ENCODE peak calls at places on chromosomes 3 and 15, in eight cellular contexts. B is astrocyte; I is activated CD8-positive, alpha-beta T cell treated with anti-CD3 and anti-CD28 coated beads for 36 hours; Z is AG04450; E is foreskin fibroblast; V is foreskin keratinocyte; Y is OCI-LY7; N is upper lobe of left lung. S is an unnamed sample.

GRCh38 chr3:43014990-43015389 is 35.9 kb downstream of the GASK1A start:
- DNase-seq in I (no peak), E (no peak), B (no peak), V (no peak), Z (no peak), Y (no peak), N (no peak), S (no peak)

GRCh38 chr15:64522226-64522823 is 61.9 kb downstream of the ZNF609 start:
- DNase-seq in I (no peak), Z (no peak), E (no peak), N (no peak), B (no peak), V (no peak), Y (no peak), S (no peak)

GRCh38 chr3:100496711-100497261 is 4.4 kb downstream of the TMEM45A start:
- DNase-seq in Z (peak; percentile 32), B (peak; percentile 87), E (peak; percentile 60), V (peak; percentile 58), N (no peak), I (no peak), Y (no peak), S (peak; percentile 34)

GRCh38 chr15:83158393-83158792 is 49.2 kb downstream of the HDGFL3 start:
- DNase-seq in B (peak; percentile 54), Z (no peak), I (peak; percentile 27), N (no peak), Y (no peak), V (peak; percentile 38), E (peak; percentile 39), S (no peak)

GRCh38 chr3:193744822-193745684 is 152.0 kb downstream of the OPA1 start:
- DNase-seq in V (no peak), N (no peak), Z (no peak), Y (no peak), E (no peak), I (no peak), B (peak; percentile 3), S (no peak)

GRCh38 chr15:96324900-96325299 is 5.6 kb upstream of the NR2F2 start:
- DNase-seq in Y (no peak), Z (no peak), V (no peak), E (no peak), I (no peak), N (no peak), B (peak; percentile 46), S (no peak)

GRCh38 chr3:30611613-30612421 is 5.4 kb downstream of the TGFBR2 start:
- DNase-seq in V (peak; percentile 74), E (peak; percentile 67), I (no peak), Z (no peak), Y (peak; percentile 56), N (no peak), B (peak; percentile 72), S (no peak)

GRCh38 chr3:50339485-50340196 is 995 bp downstream of the RASSF1 start:
- DNase-seq in Z (no peak), E (peak; percentile 74), B (no peak), N (no peak), V (no peak), I (no peak), Y (no peak), S (no peak)

DNA sequence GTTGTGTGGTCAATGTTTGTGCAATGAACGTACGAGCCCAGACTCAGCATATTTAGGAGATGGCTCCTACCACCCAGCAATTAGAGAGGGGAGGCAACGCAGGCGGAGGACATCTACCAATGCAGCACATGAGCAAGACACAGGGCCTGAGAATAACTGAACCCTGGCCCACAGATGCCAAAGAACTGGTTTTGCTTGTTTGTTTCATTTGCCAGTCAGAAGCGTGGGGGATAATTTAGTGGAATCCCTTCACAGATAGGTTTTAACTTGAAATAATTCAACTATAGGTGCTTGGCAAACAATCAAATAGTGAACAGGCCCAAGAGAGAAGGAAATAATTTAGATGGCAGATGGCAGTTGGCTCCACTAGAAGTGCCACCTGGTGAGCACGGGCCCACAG is 54.8 kb downstream of the LIPC start:
- DNase-seq in N (no peak), Z (no peak), E (no peak), V (no peak), I (no peak), B (no peak), Y (no peak), S (no peak)
- TF ChIP-seq CTCF in N (no peak), Z (no peak), E (no peak), V (no peak), I (no peak), B (no peak), Y (no peak), S (no peak)

GRCh38 chr3:38117748-38118420 is 19.0 kb downstream of the ACAA1 start:
- DNase-seq in I (peak; percentile 87), Y (peak; percentile 75), V (no peak), N (no peak), B (peak; percentile 19), E (peak; percentile 79), Z (peak; percentile 10), S (peak; percentile 84)
- TF ChIP-seq CTCF in I (peak; percentile 86), Y (peak; percentile 86), V (peak; percentile 93), N (peak; percentile 92), B (peak; percentile 55), E (peak; percentile 72), Z (peak; percentile 78), S (peak; percentile 88)

GRCh38 chr3:53100818-53101466 is 29.3 kb downstream of the RFT1 start:
- DNase-seq in I (no peak), Y (no peak), V (no peak), N (no peak), E (no peak), B (no peak), Z (no peak), S (no peak)

GRCh38 chr3:53104762-53105161 is 25.5 kb downstream of the RFT1 start:
- DNase-seq in Y (no peak), Z (no peak), B (no peak), E (no peak), N (no peak), V (no peak), I (no peak), S (no peak)

GRCh38 chr3:53102601-53103147 is 27.6 kb downstream of the RFT1 start:
- DNase-seq in V (no peak), B (no peak), Z (no peak), Y (peak; percentile 27), I (peak; percentile 81), E (peak; percentile 63), N (no peak), S (peak; percentile 61)

GRCh38 chr3:53103566-53104296 is 26.5 kb downstream of the RFT1 start:
- DNase-seq in B (no peak), N (no peak), Y (no peak), V (no peak), E (peak; percentile 62), I (no peak), Z (no peak), S (no peak)

DNA sequence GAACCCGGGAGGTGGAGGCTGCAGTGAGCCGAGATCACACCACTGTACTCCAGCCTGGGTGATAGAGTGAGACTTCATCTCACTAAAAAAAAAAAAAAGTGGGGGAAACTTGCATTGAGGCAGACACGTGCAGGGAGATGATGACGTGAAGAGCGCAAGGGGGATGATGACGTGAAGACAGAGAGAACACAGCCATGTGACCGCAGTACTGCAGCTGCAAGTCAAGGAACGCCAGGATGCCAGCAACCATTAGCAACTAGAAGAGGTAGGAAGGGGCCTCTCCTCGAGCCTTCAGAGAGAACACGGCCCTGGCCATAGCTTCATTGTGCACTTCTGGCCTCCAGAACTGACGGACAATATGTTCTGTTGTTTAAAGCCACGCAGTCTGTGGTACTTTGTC is 28.3 kb downstream of the RFT1 start:
- DNase-seq in V (no peak), B (no peak), E (no peak), I (no peak), Z (no peak), Y (no peak), N (no peak), S (no peak)
- TF ChIP-seq CTCF in V (no peak), B (no peak), E (no peak), I (no peak), Z (no peak), Y (no peak), N (no peak), S (no peak)

DNA sequence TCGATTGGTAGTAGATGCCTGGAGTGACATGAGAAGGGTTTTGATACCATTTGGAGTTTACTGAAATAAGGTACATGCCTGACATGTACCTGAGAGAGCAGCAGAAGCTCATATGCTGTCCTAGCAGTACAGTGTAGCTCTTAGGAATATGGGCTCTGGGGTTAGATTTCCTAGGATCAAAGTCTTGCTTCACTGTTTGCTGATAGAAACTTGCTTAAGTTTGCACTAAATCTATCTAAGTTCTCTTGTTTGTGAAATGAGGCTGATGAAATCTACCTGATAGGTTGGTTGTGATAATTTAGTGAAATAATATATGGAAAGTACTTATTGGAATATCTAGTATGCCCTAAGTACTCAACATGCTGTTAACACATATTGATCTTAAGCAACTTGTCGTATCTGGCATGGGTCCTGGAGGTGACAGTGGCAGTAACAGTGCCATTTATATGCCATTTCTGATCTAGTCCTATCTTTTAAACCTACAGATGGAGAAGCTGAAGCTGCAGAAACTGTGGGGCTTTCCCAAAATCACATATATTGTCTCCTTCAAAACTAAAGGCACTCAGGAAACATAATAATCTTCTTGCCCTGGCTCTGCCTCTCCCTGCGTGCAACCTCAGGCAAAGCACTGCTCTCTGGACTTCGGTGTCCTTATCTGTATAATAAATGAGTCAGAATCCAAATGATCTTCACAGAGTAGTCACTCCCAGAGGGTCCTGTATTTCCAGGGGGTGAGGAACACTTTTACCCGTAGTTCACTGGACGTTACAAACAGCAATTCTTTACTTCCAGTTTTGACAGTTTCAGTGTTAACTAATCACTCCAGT is 223.6 kb upstream of the SETMAR start:
- DNase-seq in V (no peak), E (no peak), N (no peak), Z (no peak), Y (no peak), B (no peak), I (no peak), S (no peak)
- TF ChIP-seq CTCF in V (no peak), E (no peak), N (no peak), Z (no peak), Y (no peak), B (no peak), I (no peak), S (no peak)

GRCh38 chr15:71572452-71573053 is 237.8 kb upstream of the NR2E3 start:
- DNase-seq in I (no peak), B (peak; percentile 27), Y (no peak), Z (no peak), N (no peak), E (peak; percentile 21), V (peak; percentile 87), S (no peak)
- TF ChIP-seq CTCF in I (no peak), B (no peak), Y (no peak), Z (no peak), N (peak; percentile 34), E (no peak), V (peak; percentile 62), S (no peak)

DNA sequence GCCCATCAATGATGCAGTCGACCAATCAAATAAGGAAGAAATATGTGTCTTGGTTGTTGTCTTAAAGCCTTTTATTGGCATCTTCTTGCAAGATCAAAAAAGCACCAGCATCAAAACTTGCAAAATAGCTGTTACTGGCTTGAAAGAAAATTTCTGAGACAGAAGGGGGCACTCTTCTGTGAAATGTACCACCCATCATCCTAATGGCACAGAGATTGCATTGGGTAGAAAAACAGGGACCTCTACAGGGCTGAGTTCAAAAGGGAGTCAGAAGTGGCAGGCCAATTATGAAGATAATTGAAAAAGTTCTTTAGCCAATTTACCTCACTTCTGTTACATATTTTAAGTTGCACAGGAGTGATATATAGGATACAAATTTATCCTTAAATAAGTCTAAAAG is 122.3 kb upstream of the GPR149 start:
- DNase-seq in N (no peak), E (no peak), V (no peak), B (no peak), I (no peak), Y (peak; percentile 10), Z (no peak), S (no peak)
- TF ChIP-seq CTCF in N (no peak), E (no peak), V (peak; percentile 51), B (no peak), I (no peak), Y (peak; percentile 71), Z (no peak), S (peak; percentile 20)

S was measured in GM13977.